ENCODE peak calls at places on chromosomes 2 and 18, in nine cellular contexts. K, M, V, X, Y, L, F, W and C are unnamed samples.

GRCh38 chr2:138239902-138240595 is 261.5 kb upstream of the SPOPL start:
- DNase-seq in M (no peak), L (no peak), K (no peak), X (no peak), F (peak), Y (no peak), W (no peak), V (peak), C (no peak)

GRCh38 chr2:145006957-145007672 is 487.2 kb upstream of the ZEB2 start:
- DNase-seq in Y (peak), L (no peak), X (no peak), V (peak), K (no peak), F (peak), M (peak), W (no peak), C (no peak)

GRCh38 chr2:189305291-189305943 is 125.9 kb upstream of the COL5A2 start:
- DNase-seq in K (no peak), V (peak), W (no peak), M (no peak), X (no peak), Y (no peak), L (no peak), F (no peak), C (no peak)

GRCh38 chr2:92072461-92073035 is 2798.7 kb upstream of the TEKT4 start:
- DNase-seq in Y (no peak), K (no peak), F (no peak), W (no peak), V (no peak), X (no peak), M (no peak), L (no peak), C (peak)

GRCh38 chr2:241850544-241851324 is 8.0 kb downstream of the PDCD1 start:
- DNase-seq in Y (no peak), L (no peak), F (no peak), W (no peak), V (no peak), K (no peak), X (no peak), M (no peak), C (no peak)

GRCh38 chr2:185347445-185347844 is 391.2 kb upstream of the FSIP2 start:
- DNase-seq in W (no peak), F (no peak), Y (no peak), M (no peak), L (no peak), K (no peak), V (no peak), X (no peak), C (no peak)

GRCh38 chr2:66696374-66696773 is 261.4 kb downstream of the MEIS1 start:
- DNase-seq in X (no peak), Y (no peak), K (no peak), L (no peak), M (no peak), V (no peak), F (no peak), W (no peak), C (no peak)

GRCh38 chr2:140891614-140892212 is 1239.1 kb downstream of the LRP1B start:
- DNase-seq in M (no peak), X (no peak), F (no peak), V (no peak), K (no peak), L (no peak), W (peak), Y (no peak), C (no peak)

GRCh38 chr2:72638600-72639211 is 187.1 kb downstream of the EXOC6B start:
- DNase-seq in M (no peak), X (no peak), W (no peak), Y (no peak), K (no peak), V (no peak), L (no peak), F (no peak), C (no peak)

GRCh38 chr2:131008967-131009366 is 84.3 kb downstream of the FAM168B start:
- DNase-seq in W (no peak), K (no peak), V (no peak), F (no peak), Y (no peak), X (no peak), M (no peak), L (no peak), C (no peak)

GRCh38 chr2:236731767-236732580 is 162.3 kb downstream of the ACKR3 start:
- DNase-seq in W (no peak), L (no peak), Y (no peak), K (no peak), V (peak), X (peak), M (peak), F (peak), C (peak)

GRCh38 chr2:31260870-31261269 is 26.9 kb downstream of the EHD3 start:
- DNase-seq in X (no peak), V (no peak), F (no peak), W (no peak), L (no peak), M (no peak), Y (no peak), K (no peak), C (no peak)

GRCh38 chr2:64998658-64999061 is 9.5 kb downstream of the SLC1A4 start:
- DNase-seq in X (no peak), W (no peak), M (no peak), K (no peak), Y (peak), F (no peak), V (peak), L (no peak), C (no peak)

GRCh38 chr2:32594573-32594972 is 33.3 kb upstream of the TTC27 start:
- DNase-seq in V (no peak), F (no peak), W (no peak), L (no peak), K (no peak), X (no peak), Y (no peak), M (no peak), C (no peak)

GRCh38 chr2:102149644-102150455 is 7.3 kb downstream of the IL1R1 start:
- DNase-seq in V (no peak), K (no peak), W (peak), M (no peak), Y (no peak), L (no peak), F (no peak), X (peak), C (no peak)

GRCh38 chr2:110820128-110820527 is 87.8 kb downstream of the ACOXL start:
- DNase-seq in F (no peak), K (no peak), L (no peak), Y (no peak), M (no peak), V (no peak), W (no peak), X (no peak), C (no peak)

GRCh38 chr2:216006164-216006663 is 7.1 kb downstream of the MREG start:
- DNase-seq in F (no peak), V (peak), M (no peak), W (peak), K (no peak), Y (peak), X (no peak), L (no peak), C (no peak)

GRCh38 chr18:23114171-23114881 is 21.0 kb upstream of the CABLES1 start:
- DNase-seq in M (no peak), V (peak), F (peak), L (no peak), X (no peak), W (no peak), Y (no peak), K (no peak), C (no peak)

GRCh38 chr2:64881037-64881492 is 108.1 kb upstream of the SLC1A4 start:
- DNase-seq in Y (no peak), F (no peak), L (no peak), X (no peak), W (no peak), K (no peak), V (no peak), M (no peak), C (no peak)

GRCh38 chr2:19349911-19350677 is 8.3 kb downstream of the OSR1 start:
- DNase-seq in F (peak), W (peak), L (no peak), X (peak), K (peak), Y (peak), V (peak), M (peak), C (no peak)

GRCh38 chr2:128504242-128505149 is 185.8 kb upstream of the HS6ST1 start:
- DNase-seq in M (no peak), L (no peak), K (no peak), F (no peak), Y (no peak), W (no peak), V (no peak), X (no peak), C (no peak)

GRCh38 chr18:70333757-70334156 is 44.9 kb downstream of the SOCS6 start:
- DNase-seq in V (peak), K (no peak), L (no peak), F (peak), Y (peak), W (no peak), X (no peak), M (no peak), C (no peak)

GRCh38 chr2:233689498-233689897 is 3.2 kb upstream of the UGT1A6 start:
- DNase-seq in M (no peak), W (no peak), K (no peak), L (no peak), V (no peak), Y (no peak), X (no peak), F (no peak), C (no peak)

GRCh38 chr18:55351220-55351619 is 236.8 kb downstream of the TCF4 start:
- DNase-seq in X (no peak), K (no peak), Y (no peak), F (no peak), M (no peak), W (no peak), V (peak), L (no peak), C (no peak)
- H3K27ac ChIP-seq in X (no peak), K (peak), Y (no peak), F (no peak), M (no peak), W (peak), V (no peak), L (no peak), C (peak)

DNA sequence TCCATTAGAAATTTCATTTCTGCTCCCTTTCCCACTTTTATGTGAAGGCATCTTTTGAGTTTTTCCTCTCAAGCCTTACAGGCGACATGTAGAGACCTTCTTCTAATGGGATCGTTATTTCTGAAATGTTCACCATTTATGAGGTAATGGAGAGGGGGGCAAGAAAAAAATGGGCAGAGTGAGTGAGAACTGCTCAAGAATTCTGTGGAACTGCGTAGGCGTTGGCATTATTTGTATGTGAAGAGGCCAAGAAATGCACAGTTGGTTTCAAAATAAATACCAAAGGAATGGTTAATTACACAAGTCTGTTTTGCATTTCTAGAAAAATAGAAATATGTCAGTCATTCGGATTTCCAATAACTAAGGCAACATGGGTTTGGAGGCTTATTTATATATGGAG is 31.7 kb downstream of the INSIG2 start:
- DNase-seq in X (no peak), V (peak), L (no peak), Y (no peak), K (no peak), W (no peak), F (no peak), M (no peak), C (no peak)
- H3K27ac ChIP-seq in X (no peak), V (peak), L (no peak), Y (no peak), K (no peak), W (no peak), F (no peak), M (no peak), C (no peak)

GRCh38 chr2:207764096-207764630 is 5.5 kb downstream of the FZD5 start:
- DNase-seq in X (no peak), W (peak), K (no peak), V (no peak), L (no peak), Y (no peak), M (no peak), F (no peak), C (no peak)

GRCh38 chr2:207765960-207766582 is 3.6 kb downstream of the FZD5 start:
- DNase-seq in M (no peak), L (no peak), V (no peak), X (no peak), K (peak), F (no peak), Y (no peak), W (peak), C (no peak)

GRCh38 chr2:207765541-207765940 is 4.2 kb downstream of the FZD5 start:
- DNase-seq in K (peak), F (no peak), Y (no peak), L (no peak), M (no peak), V (no peak), X (peak), W (peak), C (no peak)

GRCh38 chr2:207762146-207762545 is 7.6 kb downstream of the FZD5 start:
- DNase-seq in X (no peak), F (no peak), Y (no peak), M (no peak), L (no peak), W (no peak), K (no peak), V (peak), C (no peak)

DNA sequence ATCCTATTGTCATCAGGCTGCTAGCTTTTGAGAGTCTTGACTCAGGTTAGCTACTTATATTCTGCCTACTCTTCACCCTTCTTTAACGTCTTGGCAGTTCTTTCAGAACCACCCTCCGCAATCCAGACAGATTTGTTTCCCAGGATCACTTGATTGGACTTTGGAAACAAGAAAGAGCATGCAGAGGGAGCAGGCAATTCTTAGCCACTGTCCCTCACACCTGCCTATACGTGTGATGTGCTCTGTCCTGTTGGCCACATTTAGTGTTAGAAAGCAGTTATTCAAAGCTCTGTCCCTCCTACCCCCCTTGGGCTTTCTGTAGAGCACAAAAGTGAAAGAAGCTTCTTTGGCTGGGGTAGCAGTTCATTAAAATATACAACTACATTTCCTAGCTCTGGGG is 6.4 kb downstream of the FZD5 start:
- DNase-seq in F (no peak), W (no peak), M (no peak), Y (no peak), X (no peak), L (no peak), K (no peak), V (no peak), C (no peak)
- H3K27ac ChIP-seq in F (no peak), W (peak), M (no peak), Y (no peak), X (no peak), L (no peak), K (peak), V (no peak), C (no peak)

DNA sequence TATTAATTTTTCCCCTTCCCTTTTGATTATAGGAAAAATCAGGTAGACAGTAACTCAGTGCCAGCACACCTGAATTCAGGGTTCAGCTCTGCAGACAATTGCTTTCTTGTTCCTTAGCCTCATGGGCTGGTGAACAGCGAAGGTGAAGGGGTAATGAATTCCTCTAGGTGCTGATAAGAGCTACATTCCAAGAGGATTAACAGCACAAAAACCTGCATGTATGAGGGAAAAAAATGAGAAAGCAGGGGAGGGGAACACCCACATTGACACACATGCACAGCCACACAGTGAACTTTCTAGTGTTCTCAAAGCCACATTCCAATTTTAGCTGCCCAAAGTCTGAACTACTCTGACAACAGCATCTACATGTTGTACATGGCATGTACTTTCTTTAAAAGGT is 46.1 kb downstream of the SPATS2L start:
- DNase-seq in X (no peak), V (peak), W (no peak), Y (peak), K (peak), M (no peak), F (peak), L (no peak), C (no peak)
- H3K27ac ChIP-seq in X (no peak), V (no peak), W (peak), Y (peak), K (no peak), M (no peak), F (no peak), L (no peak), C (peak)

GRCh38 chr18:48662021-48662661 is 123.3 kb downstream of the CTIF start:
- DNase-seq in L (no peak), K (no peak), Y (peak), F (peak), M (no peak), W (peak), X (no peak), V (peak), C (peak)
- H3K27ac ChIP-seq in L (no peak), K (no peak), Y (peak), F (no peak), M (no peak), W (no peak), X (no peak), V (no peak), C (peak)

DNA sequence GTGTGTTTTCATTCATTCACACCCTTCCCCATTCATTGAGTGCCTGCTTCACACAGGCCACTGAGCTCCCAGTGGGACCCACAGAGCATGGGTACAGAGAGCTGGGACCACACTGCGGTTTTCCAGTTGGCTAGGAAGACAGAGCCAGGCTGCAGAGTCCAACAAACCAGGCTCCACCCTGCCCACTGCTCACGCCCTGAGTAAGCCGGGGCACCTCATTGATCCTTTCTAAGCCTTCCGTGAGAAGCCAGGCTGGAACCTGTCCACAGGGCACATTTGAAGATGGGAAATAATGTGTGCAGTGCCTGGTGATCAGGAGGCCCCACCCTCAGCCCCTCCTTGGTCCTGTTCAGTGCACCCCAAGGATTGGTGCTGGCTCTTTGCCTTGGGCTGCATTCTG is 13.5 kb downstream of the KCNIP3 start:
- DNase-seq in W (no peak), M (no peak), L (no peak), F (no peak), V (peak), K (no peak), Y (no peak), X (no peak), C (no peak)
- H3K27ac ChIP-seq in W (no peak), M (no peak), L (no peak), F (no peak), V (no peak), K (no peak), Y (no peak), X (no peak), C (peak)

DNA sequence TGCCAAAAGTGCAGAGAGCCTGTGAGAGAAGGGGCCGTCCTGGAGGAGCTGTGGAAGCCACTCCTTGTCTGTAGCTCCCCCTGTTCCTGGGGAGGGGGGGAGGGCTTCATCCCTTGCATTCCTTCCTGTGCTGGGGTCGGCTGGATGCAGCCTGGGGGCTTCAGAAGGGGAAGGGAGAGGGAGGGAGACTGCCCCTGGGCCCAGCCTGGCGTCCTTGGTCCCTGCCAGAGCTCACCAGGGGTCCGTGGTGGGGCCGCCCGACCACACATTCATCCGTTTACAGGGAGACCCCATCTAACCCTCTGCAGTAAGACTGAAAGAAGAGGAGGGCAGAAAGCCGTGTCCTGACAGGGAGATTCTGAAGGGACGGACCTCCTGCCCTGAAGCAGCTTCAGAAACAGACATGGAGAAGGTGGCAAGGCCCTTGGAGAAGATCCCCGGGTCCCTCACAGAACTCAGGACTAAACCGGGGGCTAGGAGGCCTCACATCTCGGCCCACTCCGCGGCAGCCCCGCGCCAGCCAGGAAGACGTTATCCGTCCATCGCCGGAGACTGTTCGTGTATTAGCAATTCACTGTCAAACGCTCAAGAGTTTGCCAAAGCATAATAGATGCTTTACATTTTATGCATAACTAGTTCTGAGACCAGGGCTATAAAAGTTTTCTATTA is 258.2 kb upstream of the SALL3 start:
- DNase-seq in Y (no peak), X (no peak), V (no peak), M (no peak), W (peak), L (no peak), F (no peak), K (no peak), C (no peak)
- H3K27ac ChIP-seq in Y (no peak), X (no peak), V (no peak), M (no peak), W (peak), L (peak), F (no peak), K (no peak), C (no peak)

GRCh38 chr2:104432972-104433371 is 420.9 kb upstream of the POU3F3 start:
- DNase-seq in V (no peak), F (no peak), K (no peak), W (no peak), X (no peak), Y (no peak), L (no peak), M (no peak), C (no peak)
- H3K27ac ChIP-seq in V (no peak), F (no peak), K (no peak), W (no peak), X (no peak), Y (no peak), L (no peak), M (no peak), C (peak)